ENCODE peak calls at places on chromosomes 2 and 18, in six cellular contexts. H is amniotic stem cell, M is IMR-90, A is sciatic nerve, E is MM.1S, X is H54. O is an unnamed sample.
A peak's percentile ranks its signal among the peaks of the same experiment; 100 is the strongest.

GRCh38 chr2:70003093-70003830 is 41.8 kb upstream of the ASPRV1 start:
- DNase-seq in H (no peak), M (no peak), A (no peak), E (no peak), X (no peak), O (no peak)

GRCh38 chr2:48195168-48195567 is 288.9 kb upstream of the FBXO11 start:
- DNase-seq in H (no peak), M (no peak), A (no peak), E (no peak), X (no peak), O (no peak)

GRCh38 chr18:10419420-10420103 is 34.9 kb upstream of the APCDD1 start:
- DNase-seq in H (no peak), M (peak; percentile 66), A (no peak), E (no peak), X (no peak), O (no peak)

GRCh38 chr18:64747803-64748202 is 598.9 kb upstream of the LINC00305 start:
- DNase-seq in H (no peak), M (no peak), A (no peak), E (no peak), X (no peak), O (no peak)

GRCh38 chr2:102143450-102143985 is 972 bp downstream of the IL1R1 start:
- DNase-seq in H (no peak), M (peak; percentile 47), A (no peak), E (no peak), X (no peak), O (no peak)

GRCh38 chr18:72542993-72543361 is 1.2 kb downstream of the CBLN2 start:
- DNase-seq in H (no peak), M (no peak), A (no peak), E (peak; percentile 48), X (no peak), O (no peak)

GRCh38 chr2:231673348-231673770 is 35.0 kb upstream of the PTMA start:
- DNase-seq in H (no peak), M (peak; percentile 28), A (peak; percentile 86), E (no peak), X (peak; percentile 94), O (peak; percentile 88)

GRCh38 chr18:64027931-64028695 is 58.2 kb downstream of the SERPINB8 start:
- DNase-seq in H (no peak), M (no peak), A (no peak), E (no peak), X (no peak), O (no peak)

GRCh38 chr2:212227755-212228154 is 310.8 kb downstream of the ERBB4 start:
- DNase-seq in H (peak; percentile 74), M (peak; percentile 81), A (no peak), E (no peak), X (peak; percentile 5), O (peak; percentile 20)

GRCh38 chr2:29844713-29845320 is 76.6 kb downstream of the ALK start:
- DNase-seq in H (peak; percentile 17), M (no peak), A (no peak), E (no peak), X (no peak), O (no peak)

GRCh38 chr2:188285774-188286173 is 5.9 kb upstream of the GULP1 start:
- DNase-seq in H (no peak), M (no peak), A (no peak), E (no peak), X (no peak), O (no peak)

GRCh38 chr2:239630618-239631286 is 229.9 kb upstream of the HDAC4 start:
- DNase-seq in H (no peak), M (peak; percentile 42), A (no peak), E (no peak), X (peak; percentile 61), O (peak; percentile 77)

GRCh38 chr2:159774370-159774990 is 23.5 kb downstream of the CD302 start:
- DNase-seq in H (no peak), M (no peak), A (no peak), E (no peak), X (no peak), O (no peak)

GRCh38 chr2:84694088-84694622 is 177.9 kb downstream of the DNAH6 start:
- DNase-seq in H (no peak), M (no peak), A (no peak), E (no peak), X (no peak), O (no peak)

GRCh38 chr2:30165050-30165520 is 18.3 kb downstream of the YPEL5 start:
- DNase-seq in H (peak; percentile 89), M (peak; percentile 93), A (no peak), E (peak; percentile 90), X (peak; percentile 77), O (peak; percentile 93)

GRCh38 chr2:55408946-55409868 is 10.4 kb downstream of the CCDC88A start:
- DNase-seq in H (no peak), M (peak; percentile 33), A (no peak), E (no peak), X (no peak), O (no peak)

GRCh38 chr2:207692206-207693065 is 19.0 kb upstream of the CCNYL1 start:
- DNase-seq in H (no peak), M (peak; percentile 4), A (no peak), E (no peak), X (peak; percentile 38), O (peak; percentile 35)

GRCh38 chr2:217168396-217168795 is 308.5 kb upstream of the TNP1 start:
- DNase-seq in H (no peak), M (no peak), A (no peak), E (no peak), X (no peak), O (no peak)

GRCh38 chr2:26711457-26712155 is 19.1 kb downstream of the KCNK3 start:
- DNase-seq in H (no peak), M (no peak), A (no peak), E (no peak), X (no peak), O (no peak)

GRCh38 chr2:174342600-174343342 is 8.0 kb downstream of the SP9 start:
- DNase-seq in H (no peak), M (no peak), A (no peak), E (no peak), X (no peak), O (no peak)

GRCh38 chr2:110674620-110675555 is 3.0 kb downstream of the BUB1 start:
- DNase-seq in H (no peak), M (peak; percentile 50), A (no peak), E (peak; percentile 95), X (peak; percentile 64), O (no peak)

GRCh38 chr2:173884403-173884802 is 80.8 kb downstream of the SP3 start:
- DNase-seq in H (peak; percentile 5), M (peak; percentile 32), A (peak; percentile 65), E (peak; percentile 39), X (peak; percentile 12), O (peak; percentile 41)

GRCh38 chr2:31318360-31319336 is 84.7 kb downstream of the EHD3 start:
- DNase-seq in H (peak; percentile 19), M (peak; percentile 86), A (no peak), E (peak; percentile 55), X (peak; percentile 66), O (no peak)

GRCh38 chr2:95292623-95293260 is 4.4 kb upstream of the KCNIP3 start:
- DNase-seq in H (no peak), M (no peak), A (no peak), E (no peak), X (no peak), O (peak; percentile 69)

GRCh38 chr2:213220967-213221603 is 63.2 kb upstream of the SPAG16 start:
- DNase-seq in H (no peak), M (no peak), A (no peak), E (no peak), X (no peak), O (no peak)

GRCh38 chr2:8575810-8576423 is 105.9 kb upstream of the ID2 start:
- DNase-seq in H (no peak), M (no peak), A (no peak), E (no peak), X (no peak), O (no peak)

GRCh38 chr2:53813151-53813550 is 26.3 kb downstream of the ERLEC1 start:
- DNase-seq in H (no peak), M (no peak), A (no peak), E (no peak), X (no peak), O (no peak)

GRCh38 chr2:106197878-106198277 is 3.8 kb upstream of the UXS1 start:
- DNase-seq in H (peak; percentile 27), M (peak; percentile 92), A (no peak), E (no peak), X (no peak), O (peak; percentile 72)

GRCh38 chr18:30957086-30957485 is 85.5 kb downstream of the DSC3 start:
- DNase-seq in H (no peak), M (no peak), A (no peak), E (no peak), X (no peak), O (no peak)

GRCh38 chr18:57959278-57959677 is 84.7 kb upstream of the NEDD4L start:
- DNase-seq in H (no peak), M (peak; percentile 62), A (no peak), E (peak; percentile 60), X (peak; percentile 42), O (peak; percentile 29)

GRCh38 chr2:49940616-49941015 is 786.3 kb upstream of the FSHR start:
- DNase-seq in H (no peak), M (no peak), A (no peak), E (peak; percentile 45), X (no peak), O (no peak)

O was measured in HTR-8/SVneo.